ENCODE peak calls at places on chromosomes 11 and 22, in five cellular contexts. M is Peyer's patch, G is A549, B is sigmoid colon, T is HepG2. A is an unnamed sample.

GRCh38 chr11:118907749-118908106 is 18.0 kb downstream of the BCL9L start:
- DNase-seq in T (no peak), M (no peak), B (no peak), G (no peak), A (no peak)

GRCh38 chr11:35454362-35454761 is 35.0 kb upstream of the SLC1A2 start:
- DNase-seq in T (no peak), M (no peak), G (no peak), B (no peak), A (no peak)

GRCh38 chr11:96878299-96879051 is 488.7 kb downstream of the JRKL start:
- DNase-seq in G (no peak), B (peak), M (peak), T (no peak), A (no peak)

GRCh38 chr22:37378642-37379058 is 48.6 kb downstream of the ELFN2 start:
- DNase-seq in M (no peak), T (no peak), G (peak), B (no peak), A (no peak)

GRCh38 chr11:123217897-123218296 is 22.8 kb upstream of the CLMP start:
- DNase-seq in G (no peak), M (no peak), T (no peak), B (no peak), A (no peak)

GRCh38 chr22:21984793-21985192 is 2.2 kb upstream of the TOP3B start:
- DNase-seq in G (no peak), M (no peak), T (no peak), B (no peak), A (no peak)

GRCh38 chr22:29820941-29821789 is 16.9 kb downstream of the ASCC2 start:
- DNase-seq in G (peak), B (peak), T (peak), M (peak), A (peak)

GRCh38 chr22:49548356-49549202 is 279.1 kb downstream of the BRD1 start:
- DNase-seq in G (no peak), B (peak), M (peak), T (peak), A (no peak)

GRCh38 chr11:15707971-15708370 is 593.2 kb downstream of the INSC start:
- DNase-seq in M (no peak), T (no peak), B (no peak), G (peak), A (peak)

GRCh38 chr11:18706330-18707243 is 8.0 kb downstream of the TMEM86A start:
- DNase-seq in G (no peak), T (no peak), M (peak), B (peak), A (no peak)

GRCh38 chr22:36027960-36028645 is 521 bp downstream of the RBFOX2 start:
- DNase-seq in G (peak), T (no peak), M (no peak), B (peak), A (peak)

GRCh38 chr11:453564-453963 is 3.5 kb downstream of the PTDSS2 start:
- DNase-seq in T (no peak), M (no peak), G (no peak), B (no peak), A (no peak)

GRCh38 chr11:17612221-17613188 is 65.4 kb downstream of the OTOG start:
- DNase-seq in B (no peak), G (no peak), M (no peak), T (no peak), A (no peak)

GRCh38 chr22:36237462-36238347 is 1.6 kb downstream of the APOL2 start:
- DNase-seq in M (no peak), B (no peak), G (no peak), T (no peak), A (no peak)

GRCh38 chr22:46098525-46099475 is 51.5 kb upstream of the PPARA start:
- DNase-seq in M (no peak), B (no peak), T (no peak), G (no peak), A (no peak)

GRCh38 chr22:37752189-37753061 is 55.3 kb upstream of the GCAT start:
- DNase-seq in B (peak), M (peak), G (peak), T (peak), A (peak)

DNA sequence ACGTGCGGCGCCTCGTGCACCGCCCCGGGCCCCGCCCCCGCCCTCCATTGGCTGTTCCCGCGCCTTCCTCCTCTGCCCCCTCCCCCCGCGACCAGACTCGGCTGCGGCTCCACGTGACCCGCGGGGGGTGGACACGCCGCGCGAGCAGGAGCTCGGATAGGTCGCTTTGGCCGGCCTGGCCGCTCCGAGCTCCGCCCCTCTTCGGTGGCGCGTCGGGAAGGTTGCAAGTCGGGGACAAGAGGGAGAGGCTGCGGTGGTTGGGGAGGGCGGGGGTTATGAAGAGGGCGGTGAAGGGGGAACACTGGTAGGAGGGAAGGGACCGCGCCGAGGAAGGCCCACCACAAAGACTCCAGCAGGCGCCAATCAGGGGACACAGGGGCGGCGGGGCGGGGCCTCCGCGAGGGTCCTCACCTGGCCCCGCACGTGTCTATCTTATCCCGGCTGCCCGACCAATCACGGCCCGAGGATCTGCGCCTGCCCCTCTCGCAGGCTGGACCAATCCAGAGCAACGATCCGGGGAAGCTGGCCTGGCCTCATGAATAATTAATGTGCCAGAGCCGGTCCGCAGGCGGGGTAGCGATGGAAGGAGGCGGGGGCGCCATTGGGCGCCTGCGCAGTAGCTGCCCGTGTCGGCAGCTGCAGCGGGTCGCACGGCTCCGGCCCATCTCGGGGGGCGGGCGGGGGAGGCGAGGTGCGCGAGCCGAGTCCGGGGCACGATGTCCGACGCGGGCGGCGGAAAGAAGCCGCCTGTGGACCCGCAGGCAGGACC is at the start of gene TEF:
- DNase-seq in T (peak), M (peak), B (peak), G (peak), A (peak)
- TF ChIP-seq POLR2A in T (no peak), M (peak), B (peak), G (no peak), A (peak)

DNA sequence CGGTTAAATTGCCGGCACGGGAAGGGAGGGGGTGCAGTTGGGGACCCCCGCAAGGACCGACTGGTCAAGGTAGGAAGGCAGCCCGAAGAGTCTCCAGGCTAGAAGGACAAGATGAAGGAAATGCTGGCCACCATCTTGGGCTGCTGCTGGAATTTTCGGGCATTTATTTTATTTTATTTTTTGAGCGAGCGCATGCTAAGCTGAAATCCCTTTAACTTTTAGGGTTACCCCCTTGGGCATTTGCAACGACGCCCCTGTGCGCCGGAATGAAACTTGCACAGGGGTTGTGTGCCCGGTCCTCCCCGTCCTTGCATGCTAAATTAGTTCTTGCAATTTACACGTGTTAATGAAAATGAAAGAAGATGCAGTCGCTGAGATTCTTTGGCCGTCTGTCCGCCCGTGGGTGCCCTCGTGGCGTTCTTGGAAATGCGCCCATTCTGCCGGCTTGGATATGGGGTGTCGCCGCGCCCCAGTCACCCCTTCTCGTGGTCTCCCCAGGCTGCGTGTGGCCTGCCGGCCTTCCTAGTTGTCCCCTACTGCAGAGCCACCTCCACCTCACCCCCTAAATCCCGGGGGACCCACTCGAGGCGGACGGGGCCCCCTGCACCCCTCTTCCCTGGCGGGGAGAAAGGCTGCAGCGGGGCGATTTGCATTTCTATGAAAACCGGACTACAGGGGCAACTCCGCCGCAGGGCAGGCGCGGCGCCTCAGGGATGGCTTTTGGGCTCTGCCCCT is 529 bp upstream of the CCND1 start:
- DNase-seq in M (peak), G (no peak), B (peak), T (no peak), A (no peak)
- H3K27ac ChIP-seq in M (peak), G (peak), B (peak), T (peak), A (peak)

DNA sequence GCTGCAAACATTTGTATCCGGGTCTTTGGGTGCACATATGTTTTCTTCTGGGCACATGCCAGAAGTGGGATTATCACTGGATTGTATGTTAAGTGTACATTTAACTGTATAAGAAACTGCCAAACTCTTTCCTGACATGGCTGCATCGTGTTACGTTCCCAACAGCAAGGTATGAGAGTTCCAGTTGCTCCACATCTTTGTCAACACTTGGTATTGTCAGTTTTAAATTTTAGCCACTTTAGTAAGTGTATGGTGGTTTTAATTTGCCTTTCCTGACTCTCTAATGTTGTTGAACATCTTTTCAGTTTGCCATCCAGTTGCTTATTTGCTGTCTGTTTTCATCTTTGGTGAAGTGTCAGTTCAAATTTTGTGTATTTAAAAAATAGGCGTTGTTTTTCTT is 22.5 kb upstream of the SMIM38 start:
- DNase-seq in M (no peak), T (no peak), G (no peak), B (no peak), A (no peak)
- TF ChIP-seq POLR2A in M (no peak), T (no peak), G (no peak), B (no peak), A (no peak)

GRCh38 chr11:94493146-94493442 is 550 bp downstream of the MRE11 start:
- DNase-seq in T (no peak), B (no peak), M (no peak), G (no peak), A (no peak)
- H3K27ac ChIP-seq in T (peak), B (peak), M (peak), G (peak), A (peak)

DNA sequence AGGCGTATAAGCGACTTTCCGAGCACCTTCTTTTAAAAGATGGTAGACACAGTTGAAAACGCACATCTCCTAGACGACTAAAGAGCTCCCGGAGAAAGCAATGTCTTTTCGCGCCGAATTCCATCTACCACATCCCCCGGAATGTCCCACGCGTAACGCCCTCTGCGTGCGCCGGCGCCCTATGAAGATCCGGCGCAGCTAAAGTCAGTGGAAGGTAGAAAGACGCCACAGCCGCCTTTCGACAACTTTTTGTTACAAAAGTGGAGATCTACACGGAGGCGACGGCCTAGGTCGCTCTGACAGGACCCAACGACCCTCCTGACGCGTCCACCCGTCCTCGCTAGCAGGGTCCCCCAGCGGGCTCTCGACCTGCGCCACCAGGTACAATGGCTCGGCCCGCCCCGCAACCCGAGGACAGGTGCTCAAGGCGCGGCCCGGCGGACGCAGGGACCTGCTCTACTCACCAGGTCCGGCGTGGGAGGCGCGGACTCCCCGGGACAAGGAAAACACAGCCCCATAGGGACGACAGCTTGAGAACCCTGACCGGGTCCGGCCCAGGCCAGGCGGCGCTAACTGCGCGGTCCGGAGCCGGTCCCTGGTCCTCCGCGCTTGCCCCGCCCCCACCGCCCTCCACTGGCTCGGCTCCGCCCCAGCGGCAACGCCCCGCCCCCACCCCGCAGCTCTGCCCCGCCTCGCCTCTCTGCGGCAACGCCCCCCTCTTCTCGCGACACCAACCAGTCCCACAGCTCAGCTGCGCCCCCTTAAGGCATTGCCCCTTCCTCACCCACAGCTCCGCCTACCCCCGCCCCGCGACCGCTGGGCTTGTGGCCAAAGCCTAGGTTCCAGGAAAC is at the start of gene SVIP:
- DNase-seq in B (peak), G (peak), M (peak), T (peak), A (peak)
- TF ChIP-seq POLR2A in B (peak), G (peak), M (peak), T (peak), A (peak)

DNA sequence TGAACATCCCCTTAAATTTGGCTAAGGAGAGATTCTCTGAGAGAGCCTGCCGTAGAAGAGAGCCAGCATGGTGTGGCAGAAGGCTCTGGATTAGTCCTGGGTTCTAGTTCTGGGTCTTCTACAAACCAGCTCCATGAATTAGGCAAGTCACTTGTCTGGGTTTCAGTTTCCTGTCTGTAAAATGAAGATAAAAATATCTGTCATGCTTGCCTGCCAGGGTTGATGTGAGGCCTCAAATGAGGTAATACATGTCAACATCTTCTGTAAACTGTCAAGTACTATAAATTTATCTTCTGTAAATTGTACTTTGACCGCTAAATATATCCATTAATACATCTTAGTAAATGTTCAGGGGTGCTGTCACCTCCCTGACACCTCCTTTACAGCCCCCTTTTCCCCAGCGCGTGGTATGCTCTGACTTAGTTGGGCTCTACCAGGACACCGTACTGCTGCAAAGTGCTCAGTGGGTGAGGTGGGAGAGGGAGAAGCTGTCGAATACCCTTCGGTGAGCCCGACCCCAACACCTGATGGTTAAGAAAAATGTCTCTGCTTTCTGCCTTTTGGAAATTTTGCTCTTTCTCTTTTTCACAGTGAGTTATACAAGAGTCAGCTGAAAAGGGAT is 14.9 kb downstream of the RBX1 start:
- DNase-seq in G (no peak), M (no peak), T (no peak), B (peak), A (no peak)
- H3K27ac ChIP-seq in G (no peak), M (no peak), T (no peak), B (no peak), A (no peak)

GRCh38 chr11:80595011-80595410 is 1154.2 kb upstream of the TENM4 start:
- DNase-seq in B (no peak), M (no peak), G (no peak), T (peak), A (no peak)
- TF ChIP-seq POLR2A in B (no peak), M (no peak), G (no peak), T (no peak), A (no peak)

DNA sequence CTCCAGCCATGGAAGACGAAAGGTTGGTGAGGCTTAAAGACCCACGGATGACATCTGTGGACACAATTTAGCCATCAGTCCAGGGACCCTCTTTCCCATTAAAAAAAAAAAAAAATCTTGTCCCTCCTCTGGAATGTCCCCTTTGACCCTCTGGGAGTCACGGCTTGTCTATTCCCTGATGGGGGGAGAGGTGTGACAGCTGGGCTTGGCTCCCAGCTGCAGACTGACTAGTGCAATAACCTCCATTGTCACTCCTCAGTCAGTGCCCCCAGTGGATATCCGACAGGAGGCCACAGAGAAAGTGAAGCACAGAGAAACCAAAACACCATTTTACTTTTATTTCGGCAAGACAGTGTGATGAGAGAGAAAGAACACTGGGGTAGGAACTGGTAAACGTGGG is 2.7 kb upstream of the VSIG2 start:
- DNase-seq in T (no peak), B (no peak), G (no peak), M (no peak), A (no peak)
- H3K27ac ChIP-seq in T (no peak), B (no peak), G (no peak), M (no peak), A (no peak)

A was measured in tibial nerve.